ENCODE peak calls at places on chromosomes 16 and 17, in four cellular contexts. N is tibial nerve; C is stomach; B is Jurkat, Clone E6-1. K is an unnamed sample.

GRCh38 chr17:82915010-82915696 is 75.3 kb upstream of the ZNF750 start:
- DNase-seq in N (no peak), C (no peak), B (no peak), K (no peak)

GRCh38 chr16:77169650-77170236 is 21.2 kb upstream of the MON1B start:
- DNase-seq in N (no peak), C (peak), B (peak), K (peak)

GRCh38 chr17:70535986-70536385 is 366.7 kb downstream of the KCNJ2 start:
- DNase-seq in N (no peak), C (no peak), B (no peak), K (no peak)

GRCh38 chr16:66923247-66923851 is 2.0 kb downstream of the RRAD start:
- DNase-seq in N (no peak), C (no peak), B (no peak), K (no peak)

GRCh38 chr16:15899538-15900100 is 11.2 kb upstream of the CEP20 start:
- DNase-seq in N (no peak), C (peak), B (no peak), K (peak)

GRCh38 chr17:38350035-38350434 is 1.6 kb upstream of the SOCS7 start:
- DNase-seq in N (no peak), C (no peak), B (no peak), K (no peak)

GRCh38 chr17:83204230-83204725 is 124.9 kb downstream of the METRNL start:
- DNase-seq in N (peak), C (no peak), B (no peak), K (no peak)

GRCh38 chr17:68054296-68054900 is 18.9 kb downstream of the KPNA2 start:
- DNase-seq in N (no peak), C (peak), B (no peak), K (no peak)

GRCh38 chr17:48998557-48999440 is 1.6 kb downstream of the IGF2BP1 start:
- DNase-seq in N (no peak), C (no peak), B (peak), K (no peak)
- H3K4me3 ChIP-seq in N (no peak), C (peak), B (peak), K (no peak)

GRCh38 chr17:78325076-78325712 is 34.7 kb downstream of the SOCS3 start:
- DNase-seq in N (no peak), C (no peak), B (no peak), K (peak)
- H3K4me3 ChIP-seq in N (no peak), C (no peak), B (no peak), K (no peak)

DNA sequence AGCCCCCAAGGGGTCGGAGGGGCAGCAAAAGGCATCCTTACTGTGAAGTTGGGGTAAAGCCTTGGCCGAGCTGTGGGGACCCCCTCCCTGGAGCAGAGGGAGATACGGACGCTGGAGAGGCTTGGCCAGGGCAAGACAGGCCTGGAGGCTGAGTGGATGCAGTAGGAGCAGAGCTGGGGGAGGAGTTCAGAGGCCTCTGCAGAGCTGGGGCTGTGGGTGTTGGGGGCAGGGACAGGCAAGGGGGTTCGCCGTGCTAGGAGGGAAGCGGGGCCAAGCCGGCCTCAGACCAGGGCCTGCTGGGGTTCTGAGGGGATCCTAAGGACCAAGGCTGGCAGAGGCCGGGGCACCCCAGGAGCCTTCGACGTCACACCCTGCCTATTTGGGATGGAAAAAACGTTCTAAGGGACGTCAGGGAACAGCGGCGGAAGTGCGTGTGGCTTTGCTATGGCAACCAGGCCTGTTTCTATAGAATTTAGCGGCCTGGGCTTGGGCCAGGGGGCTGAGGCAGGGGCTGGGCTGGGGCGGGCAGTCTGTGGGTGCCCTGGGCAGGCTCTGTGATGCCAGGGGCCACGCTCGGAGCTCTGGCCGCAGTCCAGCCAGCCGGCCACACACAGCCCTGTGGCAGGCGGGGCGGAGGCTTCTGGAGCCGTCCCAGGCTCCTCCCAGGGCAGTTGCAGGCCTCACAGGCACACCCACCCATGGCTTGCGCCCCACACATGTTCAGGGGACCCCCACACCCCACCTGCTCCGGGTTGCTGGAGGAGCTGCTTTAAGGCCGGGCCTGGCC is 3.7 kb downstream of the TRAF7 start:
- DNase-seq in N (peak), C (peak), B (no peak), K (peak)
- H3K4me3 ChIP-seq in N (peak), C (peak), B (no peak), K (no peak)

DNA sequence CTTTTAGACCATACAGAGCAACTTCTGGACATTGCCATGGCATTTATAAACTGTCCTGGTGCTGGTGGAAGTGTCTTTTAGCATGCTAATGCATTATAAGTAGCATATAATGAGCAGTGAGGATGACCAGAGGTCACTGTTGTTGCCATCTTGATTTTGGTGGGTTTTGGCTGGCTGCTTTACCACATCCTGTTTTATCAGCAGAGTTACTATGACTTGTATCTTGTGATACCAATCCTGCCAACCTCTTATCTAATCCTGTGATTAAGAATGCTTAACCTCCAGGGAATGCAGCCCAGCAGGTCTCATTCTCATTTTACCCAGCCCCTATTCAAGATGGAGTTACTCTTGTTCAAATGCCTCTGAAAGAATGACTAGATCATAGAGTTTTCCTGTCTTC is 58.8 kb downstream of the HSD17B2 start:
- DNase-seq in N (no peak), C (no peak), B (no peak), K (no peak)
- H3K4me3 ChIP-seq in N (no peak), C (no peak), B (no peak), K (no peak)

DNA sequence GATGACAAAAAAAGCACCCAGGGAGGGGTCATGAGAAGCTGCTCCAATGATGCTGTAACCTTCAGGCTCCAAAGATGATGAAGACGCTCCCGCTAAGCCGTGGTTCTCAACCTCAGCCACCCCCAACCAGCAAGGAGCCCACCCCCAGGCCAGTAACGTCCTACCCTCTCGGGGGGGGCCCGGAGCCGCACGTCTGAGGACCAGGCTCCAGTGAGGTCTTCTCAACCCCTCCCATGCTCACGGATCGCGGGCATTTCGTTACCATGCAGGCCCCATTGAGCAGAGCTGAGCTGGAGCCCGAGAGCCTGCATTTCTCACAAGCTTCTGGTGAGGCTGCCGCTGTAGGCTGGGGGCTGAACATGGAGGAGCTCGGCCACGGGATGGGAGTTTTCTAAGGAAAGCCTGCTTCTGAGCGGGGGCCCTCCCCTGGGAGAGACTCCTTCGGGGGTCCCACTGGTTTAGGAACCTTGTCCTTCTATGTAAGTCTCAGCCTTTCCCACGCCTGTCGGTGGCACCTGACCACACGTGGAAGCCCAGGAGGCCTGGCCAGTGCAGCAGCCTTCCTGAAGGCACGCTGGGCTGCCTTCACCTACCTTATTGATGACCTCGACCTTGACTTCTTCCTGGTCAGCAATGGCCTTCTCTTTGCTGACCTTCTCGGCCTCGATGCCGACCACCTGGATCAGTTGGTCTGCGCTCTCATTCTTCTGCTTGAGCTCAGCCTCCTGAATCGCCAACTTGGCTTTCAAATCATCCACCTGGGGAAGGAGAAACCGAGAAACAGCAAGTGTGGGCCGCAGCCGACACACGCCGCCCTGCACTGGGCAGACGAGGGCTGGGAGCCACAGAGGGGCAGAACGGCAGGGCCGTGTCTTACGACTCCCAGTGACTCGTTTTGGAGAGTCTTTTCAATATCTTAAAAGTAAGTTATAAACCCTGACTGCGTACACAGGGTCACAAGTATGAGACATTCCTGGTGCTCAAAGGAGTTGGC is 82.8 kb downstream of the PGS1 start:
- DNase-seq in N (no peak), C (no peak), B (no peak), K (no peak)
- H3K4me3 ChIP-seq in N (no peak), C (no peak), B (no peak), K (no peak)

DNA sequence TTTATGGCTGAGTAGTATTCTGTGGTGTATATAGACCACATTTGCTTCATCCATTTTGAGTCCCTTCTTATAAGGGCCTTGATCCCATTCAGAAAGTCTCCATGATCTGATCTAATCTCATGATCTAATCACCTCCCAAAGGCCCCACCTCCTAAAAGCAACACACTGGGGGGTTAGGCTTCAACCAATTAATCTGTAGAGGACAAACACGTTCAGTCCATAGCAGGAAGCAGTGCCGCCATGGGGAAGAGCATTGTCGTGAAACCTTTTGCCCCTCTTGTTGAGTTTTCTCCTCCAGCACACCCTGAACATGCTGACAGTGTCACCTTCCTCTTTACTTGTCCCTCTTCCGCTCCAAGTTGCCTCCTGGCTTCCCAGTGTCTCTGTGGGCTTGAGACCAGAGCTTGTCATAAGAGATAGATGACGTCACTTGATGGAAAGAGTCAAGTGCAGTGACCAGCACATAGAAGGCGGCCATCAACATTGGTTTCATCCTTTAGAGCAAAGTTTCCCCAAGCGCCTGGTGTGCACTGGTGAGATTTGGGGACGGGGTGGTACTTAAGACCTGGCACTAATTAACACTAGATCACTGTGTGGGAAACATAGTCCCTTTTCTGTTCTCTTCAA is 74.1 kb downstream of the PRKCB start:
- DNase-seq in N (no peak), C (no peak), B (no peak), K (no peak)
- H3K4me3 ChIP-seq in N (no peak), C (no peak), B (no peak), K (no peak)

GRCh38 chr17:73291260-73291801 is 20.5 kb downstream of the CDC42EP4 start:
- DNase-seq in N (peak), C (peak), B (no peak), K (peak)
- H3K4me3 ChIP-seq in N (no peak), C (peak), B (no peak), K (no peak)

DNA sequence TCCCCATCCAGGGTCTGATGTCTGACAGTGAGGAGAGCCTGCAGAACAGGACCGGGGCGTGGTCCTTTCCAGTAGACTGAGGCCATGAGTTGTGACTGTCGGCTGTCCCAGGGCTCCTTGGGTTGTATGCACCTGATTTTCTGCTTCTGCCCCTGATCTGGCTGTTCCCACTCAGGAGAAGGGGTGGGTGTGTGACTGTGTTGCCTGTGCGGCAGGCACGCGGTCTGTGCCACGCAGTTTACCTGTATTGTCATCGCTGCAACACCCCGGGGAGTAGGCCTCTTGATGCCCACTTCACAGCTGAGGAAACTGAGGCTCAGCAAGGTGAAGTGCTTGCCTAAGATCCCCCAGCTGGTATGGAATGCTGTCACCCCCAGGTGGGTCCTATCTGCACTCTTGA is 1.4 kb downstream of the CRISPLD2 start:
- DNase-seq in N (no peak), C (no peak), B (no peak), K (no peak)
- H3K4me3 ChIP-seq in N (peak), C (peak), B (no peak), K (peak)